ENCODE peak calls at places on chromosomes 11 and 22, in ten cellular contexts. One of them, this sample, is unnamed. For H3K4me1, the result is how much of the 10 kb centered on the place peaks cover.

GRCh38 chr11:88292156-88292844 is 45.2 kb downstream of the CTSC start:
- DNase-seq in SK-N-SH: peak
- DNase-seq in suprapubic skin: no peak
- DNase-seq in ovary: no peak
- DNase-seq in H1: no peak
- DNase-seq in A549: no peak
- DNase-seq in stomach: peak
- DNase-seq in tibial nerve: no peak
- DNase-seq in esophagus muscularis mucosa: no peak
- DNase-seq in transverse colon: peak
- DNase-seq in this sample: no peak

GRCh38 chr22:29524440-29525191 is 28.9 kb downstream of the THOC5 start:
- DNase-seq in SK-N-SH: peak
- DNase-seq in suprapubic skin: no peak
- DNase-seq in esophagus muscularis mucosa: no peak
- DNase-seq in ovary: peak
- DNase-seq in H1: peak
- DNase-seq in tibial nerve: no peak
- DNase-seq in transverse colon: peak
- DNase-seq in A549: peak
- DNase-seq in stomach: peak
- DNase-seq in this sample: no peak

GRCh38 chr11:124602751-124603150 is 8.5 kb upstream of the PANX3 start:
- DNase-seq in H1: no peak
- DNase-seq in stomach: no peak
- DNase-seq in suprapubic skin: no peak
- DNase-seq in tibial nerve: no peak
- DNase-seq in esophagus muscularis mucosa: no peak
- DNase-seq in SK-N-SH: no peak
- DNase-seq in A549: no peak
- DNase-seq in transverse colon: no peak
- DNase-seq in ovary: no peak
- DNase-seq in this sample: no peak

GRCh38 chr11:76445122-76446084 is 585 bp downstream of the EMSY start:
- DNase-seq in esophagus muscularis mucosa: peak
- DNase-seq in H1: peak
- DNase-seq in transverse colon: peak
- DNase-seq in SK-N-SH: peak
- DNase-seq in ovary: peak
- DNase-seq in suprapubic skin: peak
- DNase-seq in stomach: peak
- DNase-seq in tibial nerve: peak
- DNase-seq in A549: peak
- DNase-seq in this sample: peak

GRCh38 chr11:108871867-108872266 is 207.0 kb downstream of the DDX10 start:
- DNase-seq in transverse colon: no peak
- DNase-seq in A549: no peak
- DNase-seq in ovary: no peak
- DNase-seq in tibial nerve: no peak
- DNase-seq in H1: no peak
- DNase-seq in suprapubic skin: no peak
- DNase-seq in esophagus muscularis mucosa: no peak
- DNase-seq in SK-N-SH: no peak
- DNase-seq in stomach: no peak
- DNase-seq in this sample: no peak

GRCh38 chr22:22005945-22006595 is 23.5 kb upstream of the TOP3B start:
- DNase-seq in A549: no peak
- DNase-seq in ovary: no peak
- DNase-seq in transverse colon: no peak
- DNase-seq in SK-N-SH: no peak
- DNase-seq in H1: no peak
- DNase-seq in tibial nerve: no peak
- DNase-seq in suprapubic skin: no peak
- DNase-seq in stomach: no peak
- DNase-seq in esophagus muscularis mucosa: no peak
- DNase-seq in this sample: no peak

GRCh38 chr11:3662856-3663255 is 8.3 kb downstream of the CHRNA10 start:
- DNase-seq in transverse colon: no peak
- DNase-seq in A549: no peak
- DNase-seq in stomach: no peak
- DNase-seq in esophagus muscularis mucosa: no peak
- DNase-seq in H1: no peak
- DNase-seq in SK-N-SH: no peak
- DNase-seq in ovary: no peak
- DNase-seq in suprapubic skin: peak
- DNase-seq in tibial nerve: no peak
- DNase-seq in this sample: no peak

GRCh38 chr22:49853981-49854791 is 542 bp downstream of the ZBED4 start:
- DNase-seq in suprapubic skin: no peak
- DNase-seq in stomach: no peak
- DNase-seq in A549: no peak
- DNase-seq in esophagus muscularis mucosa: no peak
- DNase-seq in ovary: peak
- DNase-seq in transverse colon: peak
- DNase-seq in H1: peak
- DNase-seq in SK-N-SH: peak
- DNase-seq in tibial nerve: no peak
- DNase-seq in this sample: no peak

GRCh38 chr22:25172153-25172552 is 27.5 kb upstream of the CRYBB3 start:
- DNase-seq in tibial nerve: no peak
- DNase-seq in transverse colon: peak
- DNase-seq in H1: no peak
- DNase-seq in esophagus muscularis mucosa: no peak
- DNase-seq in SK-N-SH: peak
- DNase-seq in ovary: no peak
- DNase-seq in stomach: peak
- DNase-seq in suprapubic skin: no peak
- DNase-seq in A549: peak
- DNase-seq in this sample: no peak

GRCh38 chr22:38817196-38817595 is 23.3 kb upstream of the DNAL4 start:
- DNase-seq in tibial nerve: no peak
- DNase-seq in ovary: no peak
- DNase-seq in A549: no peak
- DNase-seq in stomach: no peak
- DNase-seq in transverse colon: no peak
- DNase-seq in SK-N-SH: no peak
- DNase-seq in H1: no peak
- DNase-seq in esophagus muscularis mucosa: no peak
- DNase-seq in suprapubic skin: no peak
- DNase-seq in this sample: no peak

GRCh38 chr11:10454506-10454901 is 560 bp upstream of the AMPD3 start:
- DNase-seq in A549: no peak
- DNase-seq in H1: no peak
- DNase-seq in ovary: no peak
- DNase-seq in stomach: no peak
- DNase-seq in esophagus muscularis mucosa: no peak
- DNase-seq in tibial nerve: no peak
- DNase-seq in transverse colon: no peak
- DNase-seq in SK-N-SH: no peak
- DNase-seq in suprapubic skin: no peak
- DNase-seq in this sample: no peak

GRCh38 chr11:14454861-14455632 is 44.6 kb downstream of the COPB1 start:
- DNase-seq in transverse colon: no peak
- DNase-seq in suprapubic skin: no peak
- DNase-seq in SK-N-SH: peak
- DNase-seq in tibial nerve: no peak
- DNase-seq in ovary: no peak
- DNase-seq in A549: no peak
- DNase-seq in esophagus muscularis mucosa: no peak
- DNase-seq in stomach: no peak
- DNase-seq in H1: peak
- DNase-seq in this sample: no peak

GRCh38 chr11:12380565-12381325 is 3.4 kb downstream of the PARVA start:
- DNase-seq in suprapubic skin: no peak
- DNase-seq in transverse colon: no peak
- DNase-seq in tibial nerve: no peak
- DNase-seq in A549: no peak
- DNase-seq in stomach: no peak
- DNase-seq in H1: no peak
- DNase-seq in esophagus muscularis mucosa: peak
- DNase-seq in SK-N-SH: no peak
- DNase-seq in ovary: no peak
- DNase-seq in this sample: no peak

GRCh38 chr11:116732740-116733385 is 39.9 kb downstream of the BUD13 start:
- DNase-seq in suprapubic skin: peak
- DNase-seq in tibial nerve: peak
- DNase-seq in A549: peak
- DNase-seq in H1: peak
- DNase-seq in SK-N-SH: peak
- DNase-seq in esophagus muscularis mucosa: no peak
- DNase-seq in ovary: peak
- DNase-seq in transverse colon: peak
- DNase-seq in stomach: peak
- DNase-seq in this sample: no peak

GRCh38 chr11:116738975-116739374 is 33.8 kb downstream of the BUD13 start:
- DNase-seq in H1: no peak
- DNase-seq in A549: no peak
- DNase-seq in suprapubic skin: no peak
- DNase-seq in transverse colon: no peak
- DNase-seq in ovary: no peak
- DNase-seq in SK-N-SH: no peak
- DNase-seq in stomach: no peak
- DNase-seq in esophagus muscularis mucosa: no peak
- DNase-seq in tibial nerve: no peak
- DNase-seq in this sample: no peak

GRCh38 chr11:116733386-116733755 is 39.4 kb downstream of the BUD13 start:
- DNase-seq in esophagus muscularis mucosa: no peak
- DNase-seq in H1: no peak
- DNase-seq in transverse colon: no peak
- DNase-seq in suprapubic skin: no peak
- DNase-seq in SK-N-SH: no peak
- DNase-seq in stomach: no peak
- DNase-seq in ovary: no peak
- DNase-seq in tibial nerve: no peak
- DNase-seq in A549: no peak
- DNase-seq in this sample: no peak

GRCh38 chr11:116733959-116734517 is 38.7 kb downstream of the BUD13 start:
- DNase-seq in transverse colon: no peak
- DNase-seq in H1: no peak
- DNase-seq in stomach: no peak
- DNase-seq in A549: no peak
- DNase-seq in SK-N-SH: no peak
- DNase-seq in tibial nerve: no peak
- DNase-seq in suprapubic skin: no peak
- DNase-seq in ovary: no peak
- DNase-seq in esophagus muscularis mucosa: no peak
- DNase-seq in this sample: no peak

GRCh38 chr11:116736763-116737162 is 36.0 kb downstream of the BUD13 start:
- DNase-seq in ovary: no peak
- DNase-seq in stomach: no peak
- DNase-seq in suprapubic skin: no peak
- DNase-seq in A549: peak
- DNase-seq in tibial nerve: no peak
- DNase-seq in H1: peak
- DNase-seq in transverse colon: no peak
- DNase-seq in esophagus muscularis mucosa: no peak
- DNase-seq in SK-N-SH: no peak
- DNase-seq in this sample: no peak
- TF ChIP-seq CTCF in ovary: no peak
- TF ChIP-seq CTCF in stomach: no peak
- TF ChIP-seq CTCF in suprapubic skin: no peak
- TF ChIP-seq CTCF in A549: no peak
- TF ChIP-seq CTCF in tibial nerve: no peak
- TF ChIP-seq CTCF in H1: peak
- TF ChIP-seq CTCF in transverse colon: no peak
- TF ChIP-seq CTCF in esophagus muscularis mucosa: no peak
- TF ChIP-seq CTCF in SK-N-SH: no peak
- TF ChIP-seq CTCF in this sample: no peak

GRCh38 chr11:122209619-122210377 is 93.8 kb upstream of the BLID start:
- DNase-seq in stomach: no peak
- DNase-seq in A549: no peak
- DNase-seq in SK-N-SH: peak
- DNase-seq in ovary: peak
- DNase-seq in transverse colon: peak
- DNase-seq in esophagus muscularis mucosa: no peak
- DNase-seq in tibial nerve: peak
- DNase-seq in suprapubic skin: no peak
- DNase-seq in H1: no peak
- DNase-seq in this sample: peak
- TF ChIP-seq EP300 in stomach: no peak
- TF ChIP-seq EP300 in A549: no peak
- TF ChIP-seq EP300 in SK-N-SH: no peak
- TF ChIP-seq EP300 in ovary: no peak
- TF ChIP-seq EP300 in transverse colon: no peak
- TF ChIP-seq EP300 in esophagus muscularis mucosa: no peak
- TF ChIP-seq EP300 in tibial nerve: peak
- TF ChIP-seq EP300 in suprapubic skin: no peak
- TF ChIP-seq EP300 in H1: no peak
- TF ChIP-seq EP300 in this sample: no peak

GRCh38 chr11:67278135-67278938 is 10.8 kb upstream of the ANKRD13D start:
- DNase-seq in stomach: no peak
- DNase-seq in transverse colon: no peak
- DNase-seq in SK-N-SH: no peak
- DNase-seq in ovary: peak
- DNase-seq in A549: no peak
- DNase-seq in tibial nerve: no peak
- DNase-seq in H1: no peak
- DNase-seq in esophagus muscularis mucosa: no peak
- DNase-seq in suprapubic skin: no peak
- DNase-seq in this sample: peak
- H3K4me1 ChIP-seq in stomach: half or more
- H3K4me1 ChIP-seq in transverse colon: half or more
- H3K4me1 ChIP-seq in SK-N-SH: under half
- H3K4me1 ChIP-seq in ovary: under half
- H3K4me1 ChIP-seq in A549: under half
- H3K4me1 ChIP-seq in tibial nerve: half or more
- H3K4me1 ChIP-seq in H1: under half
- H3K4me1 ChIP-seq in esophagus muscularis mucosa: half or more
- H3K4me1 ChIP-seq in suprapubic skin: half or more
- H3K4me1 ChIP-seq in this sample: half or more

GRCh38 chr11:133828861-133829260 is 16.5 kb downstream of the SPATA19 start:
- DNase-seq in suprapubic skin: no peak
- DNase-seq in SK-N-SH: no peak
- DNase-seq in A549: no peak
- DNase-seq in transverse colon: no peak
- DNase-seq in tibial nerve: no peak
- DNase-seq in H1: peak
- DNase-seq in ovary: no peak
- DNase-seq in stomach: no peak
- DNase-seq in esophagus muscularis mucosa: peak
- DNase-seq in this sample: no peak

GRCh38 chr11:133832096-133833081 is 12.9 kb downstream of the SPATA19 start:
- DNase-seq in transverse colon: no peak
- DNase-seq in ovary: no peak
- DNase-seq in H1: peak
- DNase-seq in esophagus muscularis mucosa: peak
- DNase-seq in tibial nerve: no peak
- DNase-seq in suprapubic skin: no peak
- DNase-seq in A549: no peak
- DNase-seq in stomach: no peak
- DNase-seq in SK-N-SH: peak
- DNase-seq in this sample: no peak

GRCh38 chr11:133833101-133833898 is 12.0 kb downstream of the SPATA19 start:
- DNase-seq in suprapubic skin: no peak
- DNase-seq in H1: peak
- DNase-seq in ovary: no peak
- DNase-seq in tibial nerve: no peak
- DNase-seq in transverse colon: no peak
- DNase-seq in A549: no peak
- DNase-seq in stomach: no peak
- DNase-seq in SK-N-SH: peak
- DNase-seq in esophagus muscularis mucosa: no peak
- DNase-seq in this sample: no peak

GRCh38 chr11:133829566-133829965 is 15.7 kb downstream of the SPATA19 start:
- DNase-seq in transverse colon: no peak
- DNase-seq in suprapubic skin: no peak
- DNase-seq in tibial nerve: no peak
- DNase-seq in esophagus muscularis mucosa: peak
- DNase-seq in stomach: no peak
- DNase-seq in SK-N-SH: no peak
- DNase-seq in H1: peak
- DNase-seq in ovary: no peak
- DNase-seq in A549: no peak
- DNase-seq in this sample: no peak

GRCh38 chr11:133830931-133831907 is 14.1 kb downstream of the SPATA19 start:
- DNase-seq in suprapubic skin: no peak
- DNase-seq in esophagus muscularis mucosa: peak
- DNase-seq in transverse colon: no peak
- DNase-seq in tibial nerve: no peak
- DNase-seq in H1: peak
- DNase-seq in stomach: no peak
- DNase-seq in SK-N-SH: peak
- DNase-seq in A549: no peak
- DNase-seq in ovary: no peak
- DNase-seq in this sample: no peak
- TF ChIP-seq CTCF in suprapubic skin: no peak
- TF ChIP-seq CTCF in esophagus muscularis mucosa: no peak
- TF ChIP-seq CTCF in transverse colon: no peak
- TF ChIP-seq CTCF in tibial nerve: no peak
- TF ChIP-seq CTCF in H1: peak
- TF ChIP-seq CTCF in stomach: no peak
- TF ChIP-seq CTCF in SK-N-SH: no peak
- TF ChIP-seq CTCF in A549: no peak
- TF ChIP-seq CTCF in ovary: no peak
- TF ChIP-seq CTCF in this sample: no peak

This sample was measured in sigmoid colon.